ENCODE peak calls at places on chromosomes 13 and 19, in nine cellular contexts. B is stomach, V is sigmoid colon, N is HepG2, W is vagina, R is HL-60, Z is breast epithelium, G is HCT116, D is suprapubic skin. M is an unnamed sample.

GRCh38 chr19:4524808-4525562 is 6.7 kb upstream of the PLIN4 start:
- DNase-seq in Z (no peak), V (no peak), D (no peak), W (no peak), R (no peak), N (no peak), G (peak), B (peak), M (no peak)

GRCh38 chr13:50415428-50415827 is 400.2 kb downstream of the KCNRG start:
- DNase-seq in W (no peak), Z (no peak), V (no peak), B (no peak), N (no peak), G (no peak), R (no peak), D (no peak), M (no peak)

GRCh38 chr19:47073574-47073973 is 25.1 kb upstream of the TMEM160 start:
- DNase-seq in B (no peak), W (no peak), Z (no peak), G (no peak), N (no peak), V (no peak), R (no peak), D (no peak), M (no peak)

GRCh38 chr13:100887729-100888151 is 213.1 kb upstream of the TMTC4 start:
- DNase-seq in D (no peak), Z (no peak), W (no peak), G (no peak), V (no peak), B (no peak), R (no peak), N (no peak), M (no peak)

GRCh38 chr13:100490692-100491091 is 97.9 kb downstream of the GGACT start:
- DNase-seq in B (no peak), R (no peak), W (no peak), G (peak), N (no peak), Z (no peak), V (no peak), D (no peak), M (no peak)

GRCh38 chr19:38142176-38143035 is 81.6 kb downstream of the DPF1 start:
- DNase-seq in B (peak), V (no peak), W (no peak), G (no peak), Z (no peak), N (peak), R (no peak), D (peak), M (no peak)

GRCh38 chr13:40220299-40220935 is 446.0 kb downstream of the FOXO1 start:
- DNase-seq in Z (no peak), G (no peak), R (no peak), N (no peak), V (no peak), D (no peak), W (no peak), B (no peak), M (no peak)

GRCh38 chr13:57018915-57019314 is 121.8 kb upstream of the PRR20A start:
- DNase-seq in W (no peak), V (no peak), G (no peak), N (no peak), R (no peak), B (no peak), Z (no peak), D (no peak), M (no peak)

GRCh38 chr13:39575641-39576238 is 27.3 kb downstream of the LHFPL6 start:
- DNase-seq in R (no peak), G (no peak), Z (no peak), W (no peak), N (no peak), V (no peak), D (no peak), B (no peak), M (no peak)

GRCh38 chr19:4606921-4607678 is 32.2 kb upstream of the TNFAIP8L1 start:
- DNase-seq in G (no peak), B (no peak), Z (no peak), W (no peak), D (no peak), V (no peak), N (no peak), R (no peak), M (no peak)

GRCh38 chr13:91482427-91482826 is 84.0 kb downstream of the GPC5 start:
- DNase-seq in W (no peak), B (no peak), V (no peak), N (no peak), G (no peak), R (no peak), D (no peak), Z (no peak), M (no peak)

GRCh38 chr19:48539503-48540096 is 12.4 kb upstream of the SULT2B1 start:
- DNase-seq in R (no peak), W (no peak), Z (no peak), V (peak), B (peak), D (no peak), N (no peak), G (no peak), M (no peak)

GRCh38 chr13:30829145-30829544 is 76.9 kb upstream of the MEDAG start:
- DNase-seq in Z (no peak), V (no peak), W (no peak), G (peak), N (peak), D (no peak), B (no peak), R (no peak), M (no peak)

GRCh38 chr13:109971006-109971744 is 184.8 kb upstream of the IRS2 start:
- DNase-seq in V (no peak), W (no peak), R (no peak), D (no peak), G (no peak), N (no peak), Z (no peak), B (no peak), M (no peak)

GRCh38 chr19:45599286-45599685 is 2.7 kb downstream of the GPR4 start:
- DNase-seq in Z (no peak), W (no peak), G (no peak), R (no peak), B (no peak), D (no peak), V (no peak), N (no peak), M (no peak)
- H3K27ac ChIP-seq in Z (peak), W (peak), G (no peak), R (no peak), B (peak), D (no peak), V (peak), N (no peak), M (peak)

DNA sequence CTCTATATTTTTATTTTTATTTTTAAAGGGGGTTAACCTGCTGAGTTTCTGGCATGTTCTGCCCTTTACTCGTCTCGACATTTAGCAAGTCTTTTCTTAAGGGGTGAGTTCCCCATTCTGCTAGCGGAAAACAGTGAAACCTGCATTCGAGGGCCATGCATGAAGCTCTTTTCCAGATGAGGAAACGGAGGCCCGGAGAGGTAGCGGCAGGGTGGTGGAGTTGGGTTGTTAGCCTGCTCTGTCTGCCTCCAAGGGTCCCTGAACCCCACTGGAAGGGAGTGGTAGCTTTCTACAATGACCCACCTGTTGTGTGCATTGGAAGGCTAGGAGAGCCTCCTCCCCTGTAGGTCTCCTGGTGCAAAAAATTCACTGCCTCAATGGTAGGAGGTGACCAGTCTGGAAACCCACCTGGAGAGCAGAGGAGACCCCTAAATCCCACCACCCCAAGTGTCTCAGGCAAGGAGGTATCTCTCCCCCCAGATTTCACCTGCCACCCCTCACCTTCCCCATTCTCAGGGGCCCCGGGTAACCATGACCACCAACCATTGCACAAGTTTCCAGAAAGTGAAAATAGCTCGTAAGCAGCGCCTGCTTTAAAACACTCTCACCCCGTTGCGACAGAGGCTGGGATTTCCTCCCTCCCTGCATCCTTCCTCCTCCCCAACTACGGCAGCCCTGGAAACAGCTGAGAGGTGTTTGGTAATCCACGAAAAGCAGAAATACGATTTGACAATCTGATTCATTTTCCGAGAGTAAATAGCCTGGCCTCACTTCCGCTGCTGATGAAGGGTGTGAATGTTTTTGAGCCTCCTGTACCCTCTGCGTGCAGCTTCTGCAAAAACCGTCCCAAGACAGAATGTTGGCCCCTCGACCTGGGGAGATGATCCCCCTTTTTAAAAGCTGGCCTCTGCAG is 3.5 kb downstream of the KLF2 start:
- DNase-seq in W (no peak), B (peak), Z (peak), V (peak), N (no peak), R (peak), D (peak), G (no peak), M (peak)
- TF ChIP-seq POLR2AphosphoS5 in W (peak), B (peak), Z (peak), V (peak), N (no peak), R (peak), D (peak), G (peak), M (peak)

GRCh38 chr19:28329429-28329828 is 883.5 kb downstream of the UQCRFS1 start:
- DNase-seq in B (no peak), N (no peak), D (no peak), V (no peak), W (no peak), Z (no peak), G (no peak), R (no peak), M (no peak)

GRCh38 chr19:28319918-28320317 is 893.0 kb downstream of the UQCRFS1 start:
- DNase-seq in B (no peak), R (no peak), V (no peak), D (no peak), Z (no peak), W (no peak), N (no peak), G (no peak), M (no peak)

GRCh38 chr19:28319208-28319607 is 893.7 kb downstream of the UQCRFS1 start:
- DNase-seq in G (no peak), V (no peak), R (no peak), W (no peak), D (no peak), B (no peak), Z (no peak), N (no peak), M (no peak)

GRCh38 chr19:28327905-28328304 is 885.0 kb downstream of the UQCRFS1 start:
- DNase-seq in G (no peak), B (no peak), R (no peak), D (no peak), W (no peak), V (no peak), N (no peak), Z (no peak), M (no peak)

DNA sequence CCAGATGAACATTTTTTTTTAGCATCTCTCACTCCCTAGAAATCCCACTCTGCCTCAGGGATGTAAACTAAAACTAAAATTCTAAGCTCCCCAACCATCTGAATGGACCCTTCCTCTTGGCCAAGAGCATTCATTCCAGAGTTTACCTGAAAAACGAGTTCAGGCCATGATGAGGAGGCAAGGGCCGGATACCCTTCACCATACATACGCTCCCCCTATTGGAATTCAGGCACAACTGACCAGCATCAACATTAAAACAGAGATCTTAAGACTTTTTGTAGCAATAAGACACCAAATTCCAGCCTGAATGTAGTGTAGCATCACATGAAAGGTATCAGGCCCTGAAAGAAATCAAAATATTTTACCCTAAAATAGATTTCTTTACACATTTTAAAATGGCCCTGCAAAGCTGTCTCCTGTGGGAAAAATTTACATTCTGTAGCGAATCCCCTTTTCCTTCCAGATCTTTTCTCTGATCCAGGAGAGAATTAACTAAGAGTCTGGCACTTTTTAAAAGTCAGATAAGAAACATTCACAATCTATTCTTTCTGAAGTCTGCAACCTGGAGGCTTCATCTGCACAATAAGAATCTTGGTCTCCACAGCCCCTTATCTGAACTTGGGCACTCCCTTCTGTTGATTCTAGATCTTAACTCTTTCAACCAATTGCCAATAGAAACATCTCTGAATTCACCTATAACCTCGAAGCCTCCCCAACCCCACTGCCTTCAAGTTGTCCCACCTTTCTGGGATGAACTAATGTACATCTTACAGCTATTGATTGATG is 888.5 kb downstream of the UQCRFS1 start:
- DNase-seq in Z (no peak), D (no peak), G (no peak), N (no peak), B (no peak), R (no peak), V (no peak), W (no peak), M (no peak)
- TF ChIP-seq CTCF in Z (no peak), D (no peak), G (no peak), N (no peak), B (no peak), R (no peak), V (no peak), W (no peak), M (no peak)

DNA sequence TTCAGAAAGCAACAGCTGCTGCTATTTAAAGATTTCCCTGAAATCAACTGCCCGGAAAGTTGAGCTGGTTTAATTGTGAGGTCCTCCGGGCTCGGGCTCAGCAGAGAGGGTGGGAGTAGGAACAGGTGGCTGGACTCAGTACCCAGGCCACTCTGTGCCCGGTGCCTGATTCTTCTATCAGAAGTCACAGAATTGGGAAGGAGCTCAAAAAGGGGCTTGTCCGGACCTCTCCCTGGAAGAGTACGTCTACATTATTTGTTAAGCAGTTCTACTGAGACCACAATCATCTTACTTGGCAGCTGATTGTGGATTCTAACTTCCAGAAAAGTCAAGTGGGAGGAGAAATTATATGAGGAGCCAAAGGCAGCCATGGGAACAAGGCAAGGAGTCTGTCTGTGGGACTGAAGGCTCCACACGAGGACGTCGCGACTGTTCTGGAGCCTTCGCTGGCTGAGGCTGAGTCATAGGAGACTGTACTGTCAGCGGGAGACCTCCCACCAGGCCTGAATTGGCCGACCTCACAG is 91.7 kb upstream of the ANKRD10 start:
- DNase-seq in Z (peak), R (no peak), V (peak), W (no peak), G (no peak), B (no peak), N (no peak), D (no peak), M (no peak)
- H3K27ac ChIP-seq in Z (peak), R (no peak), V (peak), W (peak), G (peak), B (peak), N (no peak), D (peak), M (peak)

DNA sequence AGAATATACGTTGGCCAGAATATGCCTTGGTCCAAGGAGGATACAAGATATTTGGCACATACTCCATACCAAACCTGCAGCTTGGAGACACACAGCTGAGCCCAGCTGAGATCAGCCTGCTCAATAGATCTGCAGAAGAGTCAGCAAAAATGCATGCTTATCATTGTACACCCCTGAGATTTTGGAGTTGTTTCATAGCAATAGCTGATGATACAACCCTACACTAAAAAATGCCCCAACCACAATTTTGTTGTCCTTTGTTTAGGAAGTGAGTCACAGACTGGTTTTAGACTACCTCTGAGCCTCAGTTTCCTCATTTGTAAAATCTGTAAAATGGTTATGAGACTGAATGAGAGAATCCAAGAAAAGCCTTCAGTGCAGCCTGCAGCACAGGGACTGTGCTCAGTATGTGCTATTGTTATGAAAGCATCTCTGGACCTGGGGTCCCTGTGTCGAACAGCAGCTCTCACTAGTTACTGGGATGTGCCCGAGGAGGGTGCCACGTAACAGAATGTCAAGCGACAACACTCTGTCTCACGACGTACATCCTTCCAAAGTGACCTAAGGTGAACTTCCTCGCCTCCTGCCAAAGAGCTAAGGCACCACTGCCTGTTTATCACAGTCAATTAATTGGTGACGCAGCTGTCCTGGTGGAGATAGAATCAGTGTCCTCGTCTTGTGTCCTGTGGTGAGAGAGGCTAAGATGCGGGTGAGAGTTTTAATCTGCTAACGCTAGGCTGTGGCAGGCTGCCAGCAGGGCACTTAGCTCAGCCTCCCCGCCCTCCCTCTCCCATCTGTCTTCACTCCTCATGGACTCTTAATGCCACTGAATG is 18.2 kb downstream of the DHRS12 start:
- DNase-seq in V (peak), Z (no peak), B (peak), D (no peak), G (no peak), R (no peak), N (no peak), W (no peak), M (no peak)
- TF ChIP-seq POLR2AphosphoS5 in V (no peak), Z (peak), B (peak), D (no peak), G (no peak), R (no peak), N (no peak), W (no peak), M (no peak)

M was measured in esophagus muscularis mucosa.